ENCODE peak calls at places on chromosomes 13 and 19, in ten cellular contexts. Y, V, F, O, N, E, D, A, U and K are unnamed samples.

GRCh38 chr19:7355871-7356270 is 7.1 kb downstream of the ARHGEF18 start:
- DNase-seq in U (no peak), Y (no peak), V (no peak), A (no peak), D (no peak), O (no peak), F (no peak), N (no peak), E (no peak), K (no peak)

GRCh38 chr13:101614491-101614890 is 162.0 kb downstream of the ITGBL1 start:
- DNase-seq in O (no peak), U (no peak), Y (no peak), F (no peak), D (no peak), E (no peak), V (no peak), N (no peak), A (no peak), K (no peak)

GRCh38 chr13:20702945-20703784 is at the start of gene IL17D:
- DNase-seq in F (no peak), A (no peak), U (no peak), O (peak; percentile 43), N (peak; percentile 33), Y (no peak), V (no peak), D (no peak), E (no peak), K (peak; percentile 61)

GRCh38 chr13:51894239-51894638 is 32.5 kb downstream of the CCDC70 start:
- DNase-seq in N (no peak), E (no peak), V (no peak), Y (no peak), O (no peak), D (no peak), F (no peak), A (no peak), U (no peak), K (no peak)

GRCh38 chr19:12833747-12834417 is 497 bp downstream of the RTBDN start:
- DNase-seq in A (no peak), D (no peak), Y (no peak), N (peak; percentile 21), F (no peak), E (no peak), U (no peak), O (peak; percentile 19), V (no peak), K (peak; percentile 57)

GRCh38 chr19:10544753-10545251 is 1.1 kb downstream of the ATG4D start:
- DNase-seq in F (no peak), E (no peak), D (no peak), N (peak; percentile 79), V (no peak), Y (no peak), A (no peak), O (no peak), U (no peak), K (peak; percentile 58)

GRCh38 chr13:94947965-94948371 is 235.6 kb upstream of the SOX21 start:
- DNase-seq in E (peak; percentile 85), O (no peak), Y (no peak), F (no peak), N (no peak), D (no peak), U (no peak), V (no peak), A (no peak), K (no peak)

GRCh38 chr13:33087091-33087490 is 70.9 kb downstream of the KL start:
- DNase-seq in V (no peak), F (no peak), A (peak; percentile 15), U (no peak), Y (peak; percentile 25), E (no peak), O (no peak), D (no peak), N (no peak), K (no peak)

GRCh38 chr19:40599331-40600085 is 1.7 kb upstream of the LTBP4 start:
- DNase-seq in E (no peak), O (no peak), U (no peak), D (no peak), A (peak; percentile 29), N (no peak), Y (no peak), V (no peak), F (no peak), K (no peak)

DNA sequence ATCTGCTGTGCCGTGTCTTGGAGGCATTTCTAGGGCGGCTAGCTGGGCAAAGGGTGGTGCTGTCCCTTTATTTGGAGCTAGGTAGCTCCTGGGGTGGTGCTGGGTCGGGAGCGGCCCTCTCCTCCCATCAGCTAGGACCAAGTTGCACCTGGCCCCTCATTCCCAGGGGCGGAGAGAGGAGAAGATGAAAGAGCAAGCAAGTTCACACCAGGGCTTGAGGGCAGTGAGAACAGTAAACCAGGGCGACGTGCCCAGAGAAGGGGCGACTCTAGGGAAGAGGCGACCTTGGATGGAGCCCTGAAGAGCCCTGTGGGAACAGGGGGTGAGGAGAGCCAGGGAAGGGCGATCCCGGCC is 17.0 kb upstream of the KCNN1 start:
- DNase-seq in E (no peak), V (no peak), A (no peak), F (no peak), Y (no peak), N (no peak), D (no peak), O (no peak), U (no peak), K (no peak)
- H3K4me3 ChIP-seq in E (peak overlapping the region; percentile 68), V (no peak overlapping the region), A (no peak overlapping the region), F (peak overlapping the region; percentile 89), Y (no peak overlapping the region), N (no peak overlapping the region), D (no peak overlapping the region), O (no peak overlapping the region), U (no peak overlapping the region), K (no peak overlapping the region)

GRCh38 chr19:42196011-42197001 is 21.2 kb downstream of the DEDD2 start:
- DNase-seq in F (no peak), O (no peak), V (no peak), N (no peak), D (no peak), U (no peak), A (no peak), E (no peak), Y (no peak), K (peak; percentile 64)

GRCh38 chr19:42200116-42200740 is 17.2 kb downstream of the DEDD2 start:
- DNase-seq in A (no peak), U (no peak), Y (no peak), F (no peak), E (no peak), D (no peak), N (no peak), V (no peak), O (no peak), K (no peak)

GRCh38 chr19:42199440-42200115 is 17.9 kb downstream of the DEDD2 start:
- DNase-seq in U (no peak), F (peak; percentile 35), N (peak; percentile 32), A (no peak), Y (no peak), O (peak; percentile 53), V (no peak), E (no peak), D (peak; percentile 81), K (peak; percentile 87)

GRCh38 chr19:42197375-42197817 is 20.1 kb downstream of the DEDD2 start:
- DNase-seq in V (no peak), E (no peak), U (no peak), Y (no peak), A (no peak), D (peak; percentile 78), F (no peak), N (peak; percentile 73), O (no peak), K (peak; percentile 49)

DNA sequence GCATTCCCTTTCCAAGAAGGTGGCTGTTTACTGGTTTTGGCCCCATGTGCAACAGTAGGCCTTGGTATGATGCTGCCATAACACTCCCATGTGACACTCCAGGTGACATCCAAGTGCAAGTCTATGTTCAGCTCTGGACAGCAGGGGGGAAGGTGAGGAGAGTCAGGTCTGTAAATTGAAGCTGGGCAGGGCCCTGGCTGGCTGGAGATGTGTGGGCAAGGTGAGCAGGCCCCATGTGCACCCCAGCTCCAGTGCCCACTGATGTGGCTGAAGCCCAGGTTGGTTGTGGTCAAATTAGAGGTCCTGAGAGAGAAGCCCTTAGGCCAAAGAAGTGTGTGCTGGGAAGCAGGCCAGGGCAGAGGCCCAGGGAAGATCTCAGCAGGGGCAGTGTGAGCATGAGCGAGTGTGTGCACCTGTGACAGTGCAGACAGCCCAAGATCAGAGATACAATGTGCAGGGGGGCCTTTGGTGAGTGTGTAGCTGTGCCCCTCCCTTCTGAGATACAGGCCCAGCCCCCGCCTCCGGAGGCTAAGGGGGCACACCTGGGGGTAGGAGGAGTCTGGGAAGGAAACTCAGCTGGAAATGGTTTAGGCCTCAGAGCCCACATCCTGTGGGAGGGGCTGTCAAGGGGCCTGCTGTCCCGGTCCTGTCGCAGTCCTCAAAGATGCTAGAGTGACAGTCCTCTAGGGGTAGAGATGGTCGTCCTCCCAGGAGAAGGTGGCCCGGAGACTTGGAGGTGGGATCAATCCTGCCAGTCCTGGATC is 18.6 kb downstream of the DEDD2 start:
- DNase-seq in N (peak; percentile 68), A (no peak), Y (no peak), F (no peak), O (peak; percentile 72), V (no peak), E (no peak), U (no peak), D (peak; percentile 46), K (peak; percentile 68)
- H3K4me3 ChIP-seq in N (no peak overlapping the region), A (no peak overlapping the region), Y (no peak overlapping the region), F (no peak overlapping the region), O (peak overlapping the region; percentile 6), V (no peak overlapping the region), E (no peak overlapping the region), U (no peak overlapping the region), D (peak overlapping the region; percentile 1), K (no peak overlapping the region)

GRCh38 chr19:3137139-3137538 is 1.3 kb downstream of the GNA15 start:
- DNase-seq in O (no peak), A (peak; percentile 27), D (no peak), U (no peak), E (no peak), V (no peak), Y (peak; percentile 80), N (no peak), F (no peak), K (peak; percentile 27)
- H3K4me3 ChIP-seq in O (no peak overlapping the region), A (no peak overlapping the region), D (peak overlapping the region; percentile 56), U (no peak overlapping the region), E (no peak overlapping the region), V (no peak overlapping the region), Y (no peak overlapping the region), N (no peak overlapping the region), F (peak overlapping the region; percentile 47), K (no peak overlapping the region)

DNA sequence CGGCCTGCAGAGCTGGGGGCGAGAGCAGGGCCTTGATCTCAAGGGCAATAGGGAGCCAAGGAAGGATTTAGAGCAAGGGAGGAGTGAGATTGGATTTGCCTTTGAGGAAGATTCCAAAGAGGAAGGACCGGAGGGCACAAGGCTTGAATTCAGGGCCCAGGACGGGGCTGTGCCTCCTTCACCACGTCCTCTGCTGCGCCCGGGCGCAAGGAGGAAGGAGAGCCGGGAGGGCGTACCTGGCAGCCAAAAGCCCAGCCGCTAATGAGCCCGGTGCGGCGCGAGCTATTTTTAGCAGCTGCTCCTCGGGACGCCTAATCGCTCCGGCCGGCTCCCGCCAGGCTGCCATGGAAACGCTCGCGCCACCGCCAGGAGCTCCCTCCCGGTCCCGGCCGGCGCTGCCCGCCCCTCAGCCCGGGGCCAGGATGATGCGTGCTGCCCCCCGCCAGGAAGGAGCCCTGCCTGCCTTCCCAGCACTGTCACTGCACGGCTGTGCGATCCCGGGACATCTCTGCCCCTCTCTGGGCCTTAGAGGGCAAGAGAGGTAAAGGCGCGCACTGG is 31.3 kb downstream of the TINCR start:
- DNase-seq in V (peak; percentile 21), A (peak; percentile 5), Y (peak; percentile 23), D (peak; percentile 41), E (peak; percentile 90), U (no peak), O (no peak), N (no peak), F (peak; percentile 79), K (peak; percentile 25)
- H3K4me3 ChIP-seq in V (no peak overlapping the region), A (no peak overlapping the region), Y (no peak overlapping the region), D (no peak overlapping the region), E (peak overlapping the region; percentile 19), U (no peak overlapping the region), O (no peak overlapping the region), N (no peak overlapping the region), F (peak overlapping the region; percentile 54), K (no peak overlapping the region)